ENCODE peak calls at places on chromosomes 12 and 14, in eight cellular contexts. K is AG04450, L is T-helper 17 cell, Z is epithelial cell of esophagus, S is NCI-H187, N is HFF-Myc, A is LHCN-M2, J is NCI-H1092. C is an unnamed sample.

GRCh38 chr12:22518067-22518719 is 26.1 kb downstream of the C2CD5 start:
- DNase-seq in K (no peak), L (no peak), Z (peak; percentile 90), S (no peak), N (no peak), A (peak; percentile 64), J (peak; percentile 38), C (no peak)

GRCh38 chr14:97282210-97282609 is 485.0 kb downstream of the VRK1 start:
- DNase-seq in K (no peak), L (no peak), Z (no peak), S (no peak), N (no peak), A (no peak), J (no peak), C (no peak)

GRCh38 chr14:102215071-102215470 is 75.4 kb downstream of the WDR20 start:
- DNase-seq in K (peak; percentile 33), L (no peak), Z (peak; percentile 13), S (no peak), N (no peak), A (peak; percentile 56), J (peak; percentile 53), C (no peak)

GRCh38 chr14:89909586-89909985 is 44.9 kb downstream of the EFCAB11 start:
- DNase-seq in K (no peak), L (no peak), Z (no peak), S (no peak), N (no peak), A (no peak), J (no peak), C (no peak)

GRCh38 chr12:88113871-88114270 is 28.0 kb downstream of the CEP290 start:
- DNase-seq in K (no peak), L (no peak), Z (no peak), S (no peak), N (no peak), A (peak; percentile 50), J (no peak), C (no peak)

GRCh38 chr14:68982581-68982980 is 3.5 kb upstream of the ACTN1 start:
- DNase-seq in K (no peak), L (no peak), Z (no peak), S (no peak), N (no peak), A (no peak), J (no peak), C (no peak)

GRCh38 chr12:1523558-1524050 is 70.8 kb downstream of the FBXL14 start:
- DNase-seq in K (no peak), L (no peak), Z (no peak), S (no peak), N (no peak), A (no peak), J (no peak), C (no peak)

GRCh38 chr12:123801573-123802178 is 39.6 kb downstream of the DNAH10 start:
- DNase-seq in K (peak; percentile 7), L (no peak), Z (peak; percentile 55), S (no peak), N (no peak), A (peak; percentile 20), J (no peak), C (no peak)

GRCh38 chr12:103813949-103814348 is 27.1 kb downstream of the NT5DC3 start:
- DNase-seq in K (no peak), L (no peak), Z (no peak), S (no peak), N (no peak), A (no peak), J (no peak), C (no peak)

GRCh38 chr12:123942277-123942653 is 30.4 kb downstream of the CCDC92 start:
- DNase-seq in K (peak; percentile 68), L (no peak), Z (peak; percentile 20), S (no peak), N (peak; percentile 21), A (peak; percentile 97), J (no peak), C (no peak)

GRCh38 chr12:112828534-112828933 is 37.0 kb downstream of the RPH3A start:
- DNase-seq in K (no peak), L (no peak), Z (no peak), S (no peak), N (no peak), A (no peak), J (no peak), C (no peak)

GRCh38 chr12:43653917-43654316 is 101.9 kb upstream of the ADAMTS20 start:
- DNase-seq in K (no peak), L (no peak), Z (peak; percentile 4), S (no peak), N (no peak), A (no peak), J (no peak), C (no peak)

GRCh38 chr14:92473947-92474535 is 39.5 kb upstream of the RIN3 start:
- DNase-seq in K (no peak), L (no peak), Z (peak; percentile 16), S (no peak), N (no peak), A (no peak), J (no peak), C (no peak)

GRCh38 chr14:31084385-31084784 is 58.2 kb upstream of the STRN3 start:
- DNase-seq in K (no peak), L (no peak), Z (no peak), S (peak; percentile 47), N (no peak), A (no peak), J (no peak), C (no peak)

GRCh38 chr14:39246618-39247017 is 12.9 kb downstream of the MIA2 start:
- DNase-seq in K (no peak), L (no peak), Z (peak; percentile 46), S (no peak), N (no peak), A (peak; percentile 43), J (no peak), C (no peak)

GRCh38 chr12:54988402-54989054 is 4.0 kb upstream of the TESPA1 start:
- DNase-seq in K (no peak), L (no peak), Z (peak; percentile 17), S (no peak), N (no peak), A (peak; percentile 72), J (peak; percentile 70), C (no peak)

GRCh38 chr12:132491761-132492378 is 1.9 kb downstream of the FBRSL1 start:
- DNase-seq in K (no peak), L (no peak), Z (no peak), S (no peak), N (no peak), A (no peak), J (no peak), C (no peak)

GRCh38 chr12:56900583-56900982 is 33.6 kb downstream of the SDR9C7 start:
- DNase-seq in K (no peak), L (no peak), Z (peak; percentile 96), S (no peak), N (peak; percentile 26), A (peak; percentile 46), J (no peak), C (peak; percentile 38)

GRCh38 chr14:55157080-55157479 is 28.0 kb downstream of the LGALS3 start:
- DNase-seq in K (no peak), L (no peak), Z (no peak), S (no peak), N (no peak), A (no peak), J (no peak), C (no peak)

GRCh38 chr12:59839514-59839913 is 243.7 kb downstream of the SLC16A7 start:
- DNase-seq in K (no peak), L (no peak), Z (peak; percentile 30), S (no peak), N (no peak), A (peak; percentile 8), J (no peak), C (no peak)

GRCh38 chr12:105469701-105470100 is 139.2 kb downstream of the C12orf75 start:
- DNase-seq in K (no peak), L (no peak), Z (no peak), S (no peak), N (no peak), A (no peak), J (no peak), C (no peak)

GRCh38 chr12:32964981-32965585 is 68.5 kb upstream of the PKP2 start:
- DNase-seq in K (no peak), L (no peak), Z (no peak), S (no peak), N (no peak), A (no peak), J (no peak), C (no peak)

GRCh38 chr14:101542391-101542790 is 18.9 kb upstream of the DIO3 start:
- DNase-seq in K (no peak), L (no peak), Z (no peak), S (no peak), N (no peak), A (no peak), J (no peak), C (no peak)

GRCh38 chr12:57904426-57904825 is 36.9 kb upstream of the ATP23 start:
- DNase-seq in K (no peak), L (no peak), Z (no peak), S (no peak), N (no peak), A (no peak), J (no peak), C (no peak)

GRCh38 chr12:95446511-95446910 is 27.4 kb upstream of the METAP2 start:
- DNase-seq in K (no peak), L (no peak), Z (no peak), S (no peak), N (no peak), A (no peak), J (no peak), C (no peak)

GRCh38 chr14:60721331-60722162 is 2.6 kb downstream of the SIX4 start:
- DNase-seq in K (no peak), L (peak; percentile 23), Z (peak; percentile 65), S (no peak), N (no peak), A (peak; percentile 58), J (peak; percentile 12), C (no peak)

GRCh38 chr12:24488091-24488596 is 460.8 kb downstream of the BCAT1 start:
- DNase-seq in K (no peak), L (no peak), Z (peak; percentile 60), S (no peak), N (no peak), A (peak; percentile 60), J (no peak), C (no peak)

GRCh38 chr12:109559601-109560000 is 13.7 kb downstream of the MMAB start:
- DNase-seq in K (no peak), L (no peak), Z (no peak), S (no peak), N (no peak), A (no peak), J (no peak), C (no peak)

C was measured in Panc1.